ENCODE peak calls at places on chromosomes 1 and 21, in nine cellular contexts. G is endothelial cell; Z is AG04450; B is PC-3; D is OCI-LY7; Y is kidney epithelial cell; V is uterus; W is Calu3; T is CD8-positive, alpha-beta T cell. E is an unnamed sample.

GRCh38 chr1:175443332-175443731 is 250.8 kb upstream of the KIAA0040 start:
- DNase-seq in G (no peak), Z (no peak), B (no peak), D (no peak), Y (no peak), V (no peak), W (no peak), T (no peak), E (no peak)

GRCh38 chr1:202131956-202132821 is 9.5 kb downstream of the GPR37L1 start:
- DNase-seq in G (no peak), Z (no peak), B (no peak), D (no peak), Y (no peak), V (peak), W (peak), T (no peak), E (no peak)

GRCh38 chr1:212689196-212689710 is 10.4 kb downstream of the BATF3 start:
- DNase-seq in G (no peak), Z (no peak), B (no peak), D (no peak), Y (no peak), V (no peak), W (no peak), T (no peak), E (no peak)

GRCh38 chr21:22725436-22725835 is 1727.2 kb downstream of the NCAM2 start:
- DNase-seq in G (no peak), Z (no peak), B (no peak), D (no peak), Y (no peak), V (no peak), W (no peak), T (no peak), E (no peak)

GRCh38 chr1:48750089-48750488 is 26.6 kb downstream of the BEND5 start:
- DNase-seq in G (no peak), Z (no peak), B (no peak), D (peak), Y (no peak), V (no peak), W (no peak), T (no peak), E (no peak)

GRCh38 chr1:53573522-53573921 is 114.3 kb downstream of the DMRTB1 start:
- DNase-seq in G (no peak), Z (no peak), B (no peak), D (no peak), Y (no peak), V (no peak), W (no peak), T (no peak), E (no peak)

GRCh38 chr1:7334475-7335035 is 436.5 kb upstream of the VAMP3 start:
- DNase-seq in G (no peak), Z (no peak), B (no peak), D (no peak), Y (peak), V (no peak), W (no peak), T (no peak), E (no peak)

GRCh38 chr21:41778974-41779600 is 12.2 kb upstream of the RIPK4 start:
- DNase-seq in G (no peak), Z (no peak), B (peak), D (no peak), Y (no peak), V (no peak), W (no peak), T (no peak), E (no peak)

DNA sequence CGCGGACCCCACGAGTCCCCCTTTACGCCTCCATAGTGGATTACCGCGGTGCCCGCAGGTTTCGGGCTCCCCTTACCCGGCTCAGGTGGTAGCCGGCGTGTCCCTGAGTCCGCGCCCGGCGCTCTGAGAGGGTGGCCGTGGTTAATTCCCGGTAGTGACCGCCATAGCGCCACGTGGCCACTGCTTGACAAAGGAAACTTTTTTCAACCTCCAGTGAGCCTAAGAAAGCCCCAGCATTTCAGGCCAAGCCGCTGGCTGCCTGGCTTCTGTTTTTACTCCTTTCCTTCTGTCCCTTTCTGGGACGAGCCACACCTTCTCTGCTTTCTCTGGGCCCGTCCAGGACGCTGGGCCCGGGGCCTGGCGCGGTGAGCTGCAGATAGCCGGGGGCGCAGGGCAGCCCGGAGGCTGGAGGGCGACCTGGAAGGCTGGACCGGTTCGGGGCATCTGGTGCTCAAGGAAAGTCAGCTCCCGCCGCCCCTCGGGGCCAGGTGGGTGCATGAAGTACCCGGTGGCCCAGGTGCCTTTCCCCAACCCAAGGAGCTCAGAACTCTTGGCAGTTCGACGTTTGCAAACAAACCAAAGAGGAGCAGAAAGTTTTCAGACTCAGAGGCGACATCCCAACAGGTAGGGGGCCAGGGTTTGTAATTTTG is 540 bp upstream of the C1orf198 start:
- DNase-seq in G (no peak), Z (no peak), B (peak), D (peak), Y (no peak), V (no peak), W (peak), T (no peak), E (peak)
- TF ChIP-seq CTCF in G (no peak), Z (no peak), B (no peak), D (no peak), Y (no peak), V (no peak), W (no peak), T (no peak), E (no peak)

DNA sequence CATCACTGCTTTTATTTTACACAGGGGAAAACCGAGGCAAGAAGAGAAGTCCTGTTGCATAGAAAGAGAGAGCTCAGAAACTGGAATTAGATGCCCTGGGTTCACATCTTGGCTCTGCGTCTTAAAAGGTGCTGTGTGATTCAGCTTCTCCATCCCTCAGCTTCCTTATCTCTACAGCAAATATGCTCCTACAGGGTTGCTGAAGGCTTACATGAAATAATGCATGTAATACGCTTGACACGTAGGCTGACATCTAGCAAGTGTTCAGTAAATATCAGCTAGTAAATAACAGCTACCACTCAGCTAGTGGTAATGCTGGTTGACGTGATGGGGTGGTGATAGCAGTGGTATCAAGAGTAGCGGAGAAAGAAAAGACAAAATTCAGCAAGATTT is 77.1 kb upstream of the CD55 start:
- DNase-seq in G (no peak), Z (no peak), B (no peak), D (no peak), Y (no peak), V (no peak), W (no peak), T (no peak), E (no peak)
- TF ChIP-seq CTCF in G (no peak), Z (no peak), B (no peak), D (no peak), Y (no peak), V (no peak), W (no peak), T (no peak), E (no peak)

GRCh38 chr1:198350456-198350855 is 190.0 kb downstream of the ATP6V1G3 start:
- DNase-seq in G (no peak), Z (no peak), B (no peak), D (peak), Y (no peak), V (no peak), W (no peak), T (no peak), E (no peak)
- TF ChIP-seq CTCF in G (no peak), Z (no peak), B (peak), D (peak), Y (peak), V (no peak), W (no peak), T (no peak), E (no peak)

GRCh38 chr1:198756470-198756869 is 117.6 kb downstream of the PTPRC start:
- DNase-seq in G (no peak), Z (no peak), B (peak), D (no peak), Y (no peak), V (no peak), W (no peak), T (no peak), E (no peak)
- TF ChIP-seq CTCF in G (no peak), Z (peak), B (peak), D (peak), Y (peak), V (no peak), W (no peak), T (no peak), E (peak)

GRCh38 chr1:40034869-40035268 is 5.7 kb upstream of the CAP1 start:
- DNase-seq in G (no peak), Z (no peak), B (no peak), D (peak), Y (no peak), V (no peak), W (no peak), T (no peak), E (no peak)
- TF ChIP-seq CTCF in G (no peak), Z (no peak), B (no peak), D (peak), Y (no peak), V (no peak), W (no peak), T (no peak), E (no peak)

GRCh38 chr1:226403522-226404034 is 4.3 kb downstream of the PARP1 start:
- DNase-seq in G (peak), Z (no peak), B (peak), D (peak), Y (no peak), V (no peak), W (peak), T (no peak), E (no peak)
- TF ChIP-seq CTCF in G (peak), Z (peak), B (peak), D (peak), Y (peak), V (no peak), W (peak), T (no peak), E (peak)